ENCODE peak calls at places on chromosomes 16 and 17, in nine cellular contexts. T is heart right ventricle, C is type B pancreatic cell, J is NB4, F is NCI-H1105, L is LHCN-M2, R is mesendoderm, I is adipocyte, D is GM06990. X is an unnamed sample.

GRCh38 chr16:12341423-12341822 is 364.9 kb downstream of the SNX29 start:
- DNase-seq in T (no peak), C (no peak), J (no peak), F (no peak), L (peak; percentile 71), R (peak; percentile 51), I (peak; percentile 23), D (no peak), X (no peak)

GRCh38 chr16:27363797-27364196 is 38.2 kb upstream of the IL21R start:
- DNase-seq in T (no peak), C (no peak), J (no peak), F (peak; percentile 21), L (no peak), R (no peak), I (no peak), D (no peak), X (no peak)

GRCh38 chr16:81778861-81779539 is at the start of gene PLCG2:
- DNase-seq in T (peak; percentile 66), C (peak; percentile 79), J (peak; percentile 87), F (no peak), L (no peak), R (peak; percentile 57), I (peak; percentile 51), D (peak; percentile 85), X (peak; percentile 61)

GRCh38 chr16:84893849-84894599 is 74.2 kb downstream of the CRISPLD2 start:
- DNase-seq in T (no peak), C (no peak), J (peak; percentile 83), F (no peak), L (no peak), R (no peak), I (no peak), D (no peak), X (no peak)

GRCh38 chr16:67028167-67028554 is 788 bp upstream of the CBFB start:
- DNase-seq in T (no peak), C (no peak), J (no peak), F (no peak), L (no peak), R (no peak), I (no peak), D (no peak), X (no peak)

GRCh38 chr17:81452551-81452950 is 57.3 kb downstream of the BAHCC1 start:
- DNase-seq in T (no peak), C (no peak), J (no peak), F (no peak), L (no peak), R (no peak), I (no peak), D (no peak), X (no peak)

GRCh38 chr17:64133546-64134215 is 3.7 kb upstream of the ERN1 start:
- DNase-seq in T (no peak), C (no peak), J (peak; percentile 78), F (peak; percentile 30), L (peak; percentile 72), R (peak; percentile 72), I (peak; percentile 91), D (peak; percentile 44), X (peak; percentile 98)

GRCh38 chr16:70809392-70810060 is 8.6 kb upstream of the VAC14 start:
- DNase-seq in T (no peak), C (no peak), J (no peak), F (no peak), L (no peak), R (no peak), I (no peak), D (no peak), X (no peak)

GRCh38 chr16:60989592-60989991 is 1046.6 kb downstream of the CDH8 start:
- DNase-seq in T (no peak), C (no peak), J (no peak), F (no peak), L (no peak), R (no peak), I (no peak), D (no peak), X (no peak)

GRCh38 chr16:28136751-28137434 is 73.4 kb upstream of the GSG1L start:
- DNase-seq in T (no peak), C (no peak), J (no peak), F (no peak), L (no peak), R (peak; percentile 18), I (no peak), D (no peak), X (no peak)

GRCh38 chr16:77359065-77359502 is 75.8 kb downstream of the ADAMTS18 start:
- DNase-seq in T (no peak), C (no peak), J (no peak), F (no peak), L (peak; percentile 78), R (no peak), I (no peak), D (no peak), X (no peak)

GRCh38 chr16:81850197-81850944 is 71.3 kb downstream of the PLCG2 start:
- DNase-seq in T (no peak), C (no peak), J (no peak), F (no peak), L (no peak), R (no peak), I (no peak), D (no peak), X (no peak)

GRCh38 chr17:44198721-44199552 is 747 bp downstream of the ATXN7L3 start:
- DNase-seq in T (peak; percentile 60), C (no peak), J (peak; percentile 75), F (no peak), L (peak; percentile 35), R (peak; percentile 66), I (peak; percentile 82), D (peak; percentile 70), X (peak; percentile 40)

GRCh38 chr17:68353121-68353521 is 61.8 kb downstream of the ARSG start:
- DNase-seq in T (no peak), C (no peak), J (peak; percentile 33), F (no peak), L (no peak), R (no peak), I (no peak), D (no peak), X (no peak)

GRCh38 chr17:74737299-74738050 is 419 bp downstream of the RAB37 start:
- DNase-seq in T (no peak), C (no peak), J (peak; percentile 83), F (peak; percentile 11), L (no peak), R (peak; percentile 96), I (peak; percentile 35), D (peak; percentile 52), X (peak; percentile 78)

GRCh38 chr17:82424001-82424862 is 5.8 kb upstream of the OGFOD3 start:
- DNase-seq in T (no peak), C (no peak), J (peak; percentile 72), F (no peak), L (peak; percentile 52), R (peak; percentile 75), I (peak; percentile 57), D (no peak), X (peak; percentile 83)

GRCh38 chr16:75424096-75424762 is 9.1 kb downstream of the CFDP1 start:
- DNase-seq in T (no peak), C (no peak), J (no peak), F (no peak), L (no peak), R (peak; percentile 57), I (no peak), D (no peak), X (no peak)

GRCh38 chr17:9308069-9308468 is 267.6 kb downstream of the STX8 start:
- DNase-seq in T (no peak), C (no peak), J (no peak), F (no peak), L (no peak), R (peak; percentile 92), I (no peak), D (no peak), X (no peak)

X was measured in Kasumi-1.